ENCODE peak calls at places on chromosomes 16 and 17, in seven cellular contexts. S is non-pigmented ciliary epithelial cell; T is stimulated activated effector memory CD8-positive, alpha-beta T cell treated with anti-CD3 and anti-CD28 coated beads, Interleukin-12 subunit alpha, Interleukin-12 subunit beta, amount 100 ng/mL, for 72 hours; M is NCI-H146; W is PC-3; I is NCI-H460; L is activated CD4-positive, alpha-beta T cell treated with anti-CD3 and anti-CD28 coated beads, Interleukin-2, amount 50 U/mL, for 24 hours. H is an unnamed sample.

GRCh38 chr17:6543079-6544010 is 13.0 kb downstream of the PITPNM3 start:
- DNase-seq in M (no peak), W (no peak), I (no peak), S (no peak), L (no peak), T (no peak), H (no peak)

GRCh38 chr17:50867856-50868438 is 1.8 kb upstream of the TOB1 start:
- DNase-seq in L (no peak), W (no peak), S (no peak), T (no peak), M (no peak), I (no peak), H (no peak)

GRCh38 chr16:28212532-28212873 is 738 bp upstream of the XPO6 start:
- DNase-seq in I (no peak), W (peak), L (no peak), M (peak), T (no peak), S (no peak), H (no peak)

GRCh38 chr16:46884513-46885293 is 541 bp downstream of the GPT2 start:
- DNase-seq in M (peak), T (peak), I (no peak), L (no peak), W (no peak), S (no peak), H (no peak)

GRCh38 chr16:2519711-2520080 is 475 bp upstream of the AMDHD2 start:
- DNase-seq in M (no peak), W (no peak), S (no peak), T (no peak), L (no peak), I (no peak), H (no peak)

GRCh38 chr17:45895304-45895968 is 1.1 kb downstream of the MAPT start:
- DNase-seq in S (no peak), W (peak), M (peak), I (no peak), T (no peak), L (no peak), H (peak)

GRCh38 chr17:76659928-76660614 is 16.5 kb upstream of the ST6GALNAC1 start:
- DNase-seq in I (peak), M (peak), W (peak), T (no peak), S (no peak), L (no peak), H (no peak)

GRCh38 chr17:46038937-46039336 is 39.9 kb downstream of the STH start:
- DNase-seq in S (no peak), M (no peak), W (no peak), I (no peak), L (no peak), T (no peak), H (no peak)

GRCh38 chr17:183021-183420 is 1.6 kb upstream of the DOC2B start:
- DNase-seq in I (no peak), T (no peak), W (no peak), L (no peak), S (no peak), M (no peak), H (no peak)

GRCh38 chr16:58652741-58653140 is 23.1 kb upstream of the CNOT1 start:
- DNase-seq in T (no peak), S (no peak), L (no peak), I (peak), M (peak), W (no peak), H (no peak)

GRCh38 chr17:3884188-3884587 is 8.7 kb downstream of the CAMKK1 start:
- DNase-seq in W (no peak), S (no peak), T (no peak), L (no peak), M (no peak), I (no peak), H (no peak)

GRCh38 chr17:50568659-50569058 is 8.1 kb downstream of the CACNA1G start:
- DNase-seq in M (no peak), S (no peak), I (no peak), W (no peak), T (no peak), L (no peak), H (no peak)

GRCh38 chr16:4290236-4290830 is 17.5 kb upstream of the TFAP4 start:
- DNase-seq in S (no peak), M (no peak), T (no peak), W (peak), L (no peak), I (peak), H (no peak)

GRCh38 chr17:34114174-34114573 is 140.9 kb upstream of the CCL2 start:
- DNase-seq in L (no peak), I (no peak), W (no peak), T (no peak), S (no peak), M (no peak), H (no peak)

GRCh38 chr16:8962393-8963009 is 1.2 kb downstream of the USP7 start:
- DNase-seq in I (no peak), W (peak), T (peak), S (no peak), L (peak), M (peak), H (peak)

GRCh38 chr16:71867934-71868333 is 16.0 kb downstream of the ZNF821 start:
- DNase-seq in M (peak), W (no peak), T (no peak), I (no peak), L (no peak), S (no peak), H (no peak)

GRCh38 chr16:13988038-13988437 is 68.1 kb downstream of the ERCC4 start:
- DNase-seq in M (no peak), S (no peak), W (no peak), L (no peak), I (no peak), T (no peak), H (no peak)

GRCh38 chr17:39938140-39938869 is 10.8 kb downstream of the LRRC3C start:
- DNase-seq in L (no peak), T (no peak), S (no peak), W (no peak), I (no peak), M (no peak), H (no peak)

GRCh38 chr16:67683767-67684166 is 17.2 kb downstream of the C16orf86 start:
- DNase-seq in S (no peak), L (no peak), T (no peak), M (no peak), I (no peak), W (peak), H (no peak)

GRCh38 chr16:50593410-50594139 is 45.4 kb downstream of the NKD1 start:
- DNase-seq in W (no peak), I (no peak), L (no peak), M (no peak), S (no peak), T (no peak), H (no peak)

H was measured in naive thymus-derived CD8-positive, alpha-beta T cell.